ENCODE peak calls at places on chromosomes 6 and 20, in ten cellular contexts. Q is ACHN; L is neural crest cell; E is RWPE1; W is DMS79; D is NB4; F is cerebellar cortex; N is activated CD8-positive, alpha-beta memory T cell treated with anti-CD3 and anti-CD28 coated beads for 1 hour; A is GM03348; Y is epithelial cell of esophagus. I is an unnamed sample.

GRCh38 chr6:144667517-144667916 is 382.4 kb downstream of the UTRN start:
- DNase-seq in D (no peak), Y (no peak), L (no peak), Q (no peak), F (no peak), N (no peak), A (no peak), W (no peak), E (no peak), I (no peak)

GRCh38 chr6:160085713-160086505 is 35.7 kb upstream of the SLC22A1 start:
- DNase-seq in L (no peak), N (no peak), Q (no peak), E (no peak), F (no peak), Y (no peak), D (peak; percentile 25), W (no peak), A (no peak), I (no peak)

GRCh38 chr6:84635081-84635745 is 129.2 kb downstream of the TBX18 start:
- DNase-seq in N (no peak), E (no peak), F (no peak), Y (no peak), L (no peak), W (no peak), D (no peak), A (peak; percentile 48), Q (no peak), I (no peak)

GRCh38 chr6:157774153-157775135 is 48.6 kb upstream of the SNX9 start:
- DNase-seq in L (no peak), Q (no peak), Y (no peak), E (no peak), D (peak; percentile 46), F (no peak), W (no peak), N (no peak), A (peak; percentile 73), I (no peak)

GRCh38 chr6:138724015-138724414 is 49.6 kb upstream of the CCDC28A start:
- DNase-seq in L (no peak), F (no peak), Y (no peak), Q (no peak), W (no peak), E (no peak), A (no peak), D (peak; percentile 34), N (no peak), I (peak; percentile 38)

GRCh38 chr20:50750145-50750671 is 18.8 kb downstream of the PARD6B start:
- DNase-seq in F (no peak), Y (no peak), E (no peak), Q (no peak), D (no peak), N (no peak), W (no peak), A (no peak), L (no peak), I (no peak)

GRCh38 chr6:165660881-165661415 is 2.1 kb downstream of the PDE10A start:
- DNase-seq in W (no peak), N (no peak), E (no peak), Q (no peak), F (no peak), Y (no peak), D (no peak), A (no peak), L (no peak), I (no peak)

GRCh38 chr6:36656441-36656840 is 22.1 kb upstream of the CDKN1A start:
- DNase-seq in Y (no peak), D (no peak), W (no peak), E (no peak), Q (no peak), F (no peak), A (no peak), L (no peak), N (no peak), I (no peak)

GRCh38 chr20:44692932-44693476 is 22.2 kb upstream of the CCN5 start:
- DNase-seq in D (no peak), W (no peak), Q (peak; percentile 98), E (peak; percentile 98), F (peak; percentile 41), A (peak; percentile 92), N (no peak), Y (peak; percentile 63), L (no peak), I (no peak)

GRCh38 chr6:5422321-5422915 is 161.1 kb downstream of the FARS2 start:
- DNase-seq in A (peak; percentile 59), Q (peak; percentile 35), L (no peak), W (no peak), D (peak; percentile 40), Y (peak; percentile 58), N (no peak), F (peak; percentile 31), E (peak; percentile 19), I (peak; percentile 47)

GRCh38 chr20:64131406-64131805 is 24.0 kb upstream of the NPBWR2 start:
- DNase-seq in N (no peak), A (no peak), L (no peak), F (peak; percentile 73), D (peak; percentile 43), E (peak; percentile 72), W (no peak), Y (peak; percentile 25), Q (no peak), I (no peak)

I was measured in Kasumi-1.